ENCODE peak calls at places on chromosomes 2 and 18, in four cellular contexts. H, L, B and O are unnamed samples.

GRCh38 chr2:20356042-20356441 is 5.4 kb upstream of the PUM2 start:
- DNase-seq in H (peak), L (no peak), B (no peak), O (no peak)

GRCh38 chr18:52499646-52500045 is 159.6 kb downstream of the DCC start:
- DNase-seq in L (no peak), B (no peak), H (no peak), O (no peak)

GRCh38 chr18:71252351-71252862 is 963.6 kb downstream of the SOCS6 start:
- DNase-seq in H (no peak), B (no peak), L (no peak), O (no peak)

GRCh38 chr2:64035067-64035942 is 16.1 kb upstream of the VPS54 start:
- DNase-seq in H (peak), B (no peak), L (no peak), O (no peak)

GRCh38 chr18:27616324-27616723 is 431.2 kb upstream of the CHST9 start:
- DNase-seq in H (no peak), B (no peak), L (no peak), O (no peak)

GRCh38 chr18:24369420-24369819 is 28.2 kb downstream of the OSBPL1A start:
- DNase-seq in B (no peak), L (no peak), H (peak), O (no peak)

GRCh38 chr2:46521215-46521683 is 41.9 kb downstream of the TMEM247 start:
- DNase-seq in L (no peak), H (peak), B (no peak), O (peak)

GRCh38 chr2:26587966-26588365 is 53.2 kb downstream of the CIB4 start:
- DNase-seq in H (no peak), B (no peak), L (peak), O (no peak)

GRCh38 chr2:165469417-165469816 is at the start of gene CSRNP3:
- DNase-seq in B (no peak), L (peak), H (peak), O (peak)

GRCh38 chr18:22643731-22644130 is 226.0 kb upstream of the CTAGE1 start:
- DNase-seq in B (no peak), H (peak), L (no peak), O (no peak)

GRCh38 chr2:217553202-217553601 is 449.6 kb downstream of the TNS1 start:
- DNase-seq in B (no peak), H (no peak), L (peak), O (no peak)

GRCh38 chr2:40220177-40220925 is 231.5 kb downstream of the SLC8A1 start:
- DNase-seq in B (no peak), H (peak), L (no peak), O (peak)

GRCh38 chr2:238974510-238975166 is 126.8 kb downstream of the TWIST2 start:
- DNase-seq in B (no peak), H (peak), L (peak), O (peak)

GRCh38 chr2:165401285-165401852 is 68.1 kb upstream of the CSRNP3 start:
- DNase-seq in H (peak), B (peak), L (no peak), O (peak)

GRCh38 chr2:174951746-174952145 is 53.4 kb downstream of the CHN1 start:
- DNase-seq in B (no peak), H (peak), L (no peak), O (no peak)

GRCh38 chr2:221705478-221705877 is 133.4 kb upstream of the EPHA4 start:
- DNase-seq in L (no peak), B (no peak), H (no peak), O (no peak)

GRCh38 chr2:186570587-186570986 is 19.3 kb upstream of the ITGAV start:
- DNase-seq in L (no peak), B (no peak), H (peak), O (no peak)

GRCh38 chr2:40369619-40370397 is 82.1 kb downstream of the SLC8A1 start:
- DNase-seq in B (no peak), H (peak), L (no peak), O (no peak)

GRCh38 chr2:85933753-85934594 is 45.2 kb upstream of the ST3GAL5 start:
- DNase-seq in H (peak), B (peak), L (no peak), O (no peak)

GRCh38 chr2:226994775-226995174 is 158.9 kb downstream of the RHBDD1 start:
- DNase-seq in B (no peak), H (peak), L (no peak), O (no peak)

DNA sequence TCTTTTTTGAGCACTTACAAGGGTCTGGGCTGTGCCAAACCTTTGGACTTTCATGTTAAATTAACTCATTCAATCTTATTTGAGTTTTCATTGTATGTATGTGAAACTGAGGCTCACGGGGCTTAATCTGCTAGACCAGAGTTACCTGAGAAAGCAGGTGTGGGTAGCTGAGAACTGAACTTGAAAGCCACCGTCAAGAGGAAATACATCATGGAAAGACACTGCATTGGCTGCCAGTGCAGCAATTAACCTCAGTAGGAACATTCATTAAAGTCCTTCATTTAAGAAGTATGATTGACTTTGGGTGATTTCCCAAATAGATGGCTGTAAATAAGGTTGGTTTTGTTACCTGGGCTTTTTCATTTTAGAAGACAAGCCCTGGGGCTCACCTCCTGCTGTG is 36.6 kb upstream of the MGAT5 start:
- DNase-seq in L (no peak), B (no peak), H (no peak), O (no peak)
- H3K27ac ChIP-seq in L (no peak), B (no peak), H (no peak), O (no peak)

GRCh38 chr2:59702026-59702425 is 851.4 kb downstream of the BCL11A start:
- DNase-seq in L (no peak), B (no peak), H (no peak), O (no peak)

GRCh38 chr2:59701271-59701994 is 852.0 kb downstream of the BCL11A start:
- DNase-seq in B (no peak), L (no peak), H (no peak), O (no peak)

GRCh38 chr2:59706729-59707128 is 846.7 kb downstream of the BCL11A start:
- DNase-seq in L (no peak), B (no peak), H (no peak), O (no peak)
- H3K4me3 ChIP-seq in L (no peak), B (no peak), H (no peak), O (no peak)

DNA sequence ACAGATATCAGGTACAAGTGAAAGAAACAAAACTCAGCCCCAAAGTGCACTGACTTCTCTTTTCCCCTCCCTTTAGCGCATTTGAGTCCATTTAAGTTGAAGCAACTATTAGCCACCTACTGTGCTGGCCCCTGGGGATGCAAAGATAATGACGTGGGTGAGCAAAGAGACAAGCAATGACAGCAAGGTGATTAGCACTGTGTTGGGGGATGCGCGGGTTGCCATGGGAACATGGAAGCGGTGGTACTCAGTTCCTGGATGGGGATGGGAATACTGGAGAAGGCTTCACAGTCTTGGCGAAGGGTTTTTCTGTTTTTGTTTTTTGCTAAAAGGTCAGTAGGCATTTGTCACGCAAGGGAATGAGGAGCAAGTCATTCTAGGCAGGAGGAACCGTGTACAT is 205.8 kb downstream of the LDLRAD4 start:
- DNase-seq in B (no peak), H (no peak), L (no peak), O (no peak)
- H3K9ac ChIP-seq in B (no peak), H (no peak), L (no peak), O (no peak)

GRCh38 chr2:28420717-28421116 is 28.1 kb downstream of the FOSL2 start:
- DNase-seq in H (no peak), B (no peak), L (no peak), O (no peak)
- H3K27ac ChIP-seq in H (no peak), B (no peak), L (no peak), O (no peak)

GRCh38 chr2:237434916-237435315 is 21.0 kb upstream of the COL6A3 start:
- DNase-seq in H (peak), L (no peak), B (peak), O (no peak)
- H3K4me3 ChIP-seq in H (no peak), L (no peak), B (no peak), O (no peak)

DNA sequence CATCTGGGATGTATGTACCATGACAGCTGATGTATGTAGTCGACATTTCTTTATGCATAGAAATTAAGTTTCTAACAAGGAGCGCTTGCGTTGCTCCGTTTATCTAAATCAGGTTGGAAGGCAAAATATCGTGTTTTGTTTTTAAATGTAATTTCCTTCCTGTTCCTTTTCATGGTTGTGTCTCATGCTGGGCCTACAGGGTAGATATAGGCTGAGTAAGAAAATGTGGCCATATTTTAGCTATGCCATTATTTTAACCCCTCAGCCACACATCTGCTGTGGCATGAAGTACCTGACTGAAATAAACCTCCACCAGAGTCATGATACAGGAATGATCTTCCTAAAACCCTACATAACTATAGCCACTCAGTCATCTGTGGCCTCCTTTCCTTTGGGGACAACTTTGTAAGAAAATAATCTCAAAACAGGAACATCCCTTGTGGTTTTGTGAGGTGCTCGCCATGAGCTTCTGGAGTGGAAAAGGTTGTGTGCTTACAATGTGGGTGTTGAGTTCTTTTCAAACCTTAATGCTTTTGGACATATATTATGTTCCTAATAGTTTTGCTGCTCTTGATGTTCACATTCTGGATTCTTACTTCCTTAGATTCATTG is 214.3 kb downstream of the FAM210A start:
- DNase-seq in B (no peak), L (no peak), H (no peak), O (no peak)
- H3K9ac ChIP-seq in B (no peak), L (no peak), H (no peak), O (no peak)

DNA sequence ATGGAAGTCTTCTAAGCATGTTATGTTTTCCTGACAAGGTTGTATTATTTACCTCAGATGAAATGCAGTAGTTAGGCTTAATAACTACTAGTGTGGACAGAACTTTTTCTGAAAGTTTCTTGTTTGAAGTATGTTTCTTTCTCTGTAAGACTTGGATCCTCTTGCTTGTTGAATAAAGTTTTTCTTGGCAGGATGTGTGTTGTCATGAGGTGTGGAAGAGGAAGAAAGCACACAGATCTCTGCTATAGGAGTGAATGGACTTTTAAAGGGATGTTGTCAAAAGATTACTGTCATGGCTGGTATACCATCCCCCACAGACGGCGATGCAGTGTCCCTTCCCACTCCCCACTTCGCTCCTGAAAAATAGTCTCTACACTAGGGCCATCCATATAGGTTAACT is 2.6 kb downstream of the CAB39 start:
- DNase-seq in H (peak), B (no peak), L (peak), O (no peak)
- H3K27ac ChIP-seq in H (no peak), B (peak), L (no peak), O (peak)

GRCh38 chr2:11158916-11159573 is 3.8 kb downstream of the SLC66A3 start:
- DNase-seq in L (peak), H (no peak), B (no peak), O (no peak)
- H3K4me3 ChIP-seq in L (no peak), H (no peak), B (no peak), O (no peak)